ENCODE peak calls at places on chromosomes 16 and 17, in five cellular contexts. U is suprapubic skin, M is prostate gland, T is GM12891, F is esophagus muscularis mucosa. W is an unnamed sample.

GRCh38 chr16:47395733-47396503 is 64.9 kb downstream of the ITFG1 start:
- DNase-seq in U (no peak), M (no peak), T (no peak), F (no peak), W (no peak)

GRCh38 chr16:17328971-17329370 is 141.8 kb downstream of the XYLT1 start:
- DNase-seq in U (no peak), M (peak), T (no peak), F (no peak), W (peak)

GRCh38 chr17:77354721-77355455 is 214.1 kb downstream of the SEC14L1 start:
- DNase-seq in U (peak), M (no peak), T (no peak), F (peak), W (peak)

GRCh38 chr17:60599220-60599619 is 773 bp upstream of the PPM1D start:
- DNase-seq in U (no peak), M (no peak), T (no peak), F (no peak), W (no peak)

GRCh38 chr16:67256701-67257230 is 8.0 kb downstream of the SLC9A5 start:
- DNase-seq in U (no peak), M (no peak), T (no peak), F (no peak), W (peak)

GRCh38 chr17:7987112-7987893 is 15.1 kb upstream of the GUCY2D start:
- DNase-seq in U (no peak), M (no peak), T (no peak), F (peak), W (peak)

GRCh38 chr16:48829361-48829760 is 219.4 kb upstream of the N4BP1 start:
- DNase-seq in U (no peak), M (no peak), T (no peak), F (peak), W (no peak)

GRCh38 chr16:1458336-1458976 is 14.1 kb upstream of the CCDC154 start:
- DNase-seq in U (no peak), M (no peak), T (no peak), F (no peak), W (no peak)

GRCh38 chr17:41835800-41836549 is at the start of gene NT5C3B:
- DNase-seq in U (no peak), M (peak), T (peak), F (no peak), W (peak)

GRCh38 chr16:84413605-84414004 is 45.3 kb downstream of the ATP2C2 start:
- DNase-seq in U (no peak), M (no peak), T (no peak), F (no peak), W (no peak)

GRCh38 chr17:75875182-75875939 is 3.0 kb downstream of the TRIM47 start:
- DNase-seq in U (no peak), M (peak), T (no peak), F (no peak), W (peak)

GRCh38 chr17:75873587-75874322 is 4.6 kb downstream of the TRIM47 start:
- DNase-seq in U (no peak), M (no peak), T (no peak), F (no peak), W (no peak)

GRCh38 chr17:75875940-75876189 is 2.5 kb downstream of the TRIM47 start:
- DNase-seq in U (no peak), M (peak), T (no peak), F (no peak), W (peak)

GRCh38 chr17:75874323-75875181 is 3.8 kb downstream of the TRIM47 start:
- DNase-seq in U (no peak), M (no peak), T (no peak), F (no peak), W (no peak)

DNA sequence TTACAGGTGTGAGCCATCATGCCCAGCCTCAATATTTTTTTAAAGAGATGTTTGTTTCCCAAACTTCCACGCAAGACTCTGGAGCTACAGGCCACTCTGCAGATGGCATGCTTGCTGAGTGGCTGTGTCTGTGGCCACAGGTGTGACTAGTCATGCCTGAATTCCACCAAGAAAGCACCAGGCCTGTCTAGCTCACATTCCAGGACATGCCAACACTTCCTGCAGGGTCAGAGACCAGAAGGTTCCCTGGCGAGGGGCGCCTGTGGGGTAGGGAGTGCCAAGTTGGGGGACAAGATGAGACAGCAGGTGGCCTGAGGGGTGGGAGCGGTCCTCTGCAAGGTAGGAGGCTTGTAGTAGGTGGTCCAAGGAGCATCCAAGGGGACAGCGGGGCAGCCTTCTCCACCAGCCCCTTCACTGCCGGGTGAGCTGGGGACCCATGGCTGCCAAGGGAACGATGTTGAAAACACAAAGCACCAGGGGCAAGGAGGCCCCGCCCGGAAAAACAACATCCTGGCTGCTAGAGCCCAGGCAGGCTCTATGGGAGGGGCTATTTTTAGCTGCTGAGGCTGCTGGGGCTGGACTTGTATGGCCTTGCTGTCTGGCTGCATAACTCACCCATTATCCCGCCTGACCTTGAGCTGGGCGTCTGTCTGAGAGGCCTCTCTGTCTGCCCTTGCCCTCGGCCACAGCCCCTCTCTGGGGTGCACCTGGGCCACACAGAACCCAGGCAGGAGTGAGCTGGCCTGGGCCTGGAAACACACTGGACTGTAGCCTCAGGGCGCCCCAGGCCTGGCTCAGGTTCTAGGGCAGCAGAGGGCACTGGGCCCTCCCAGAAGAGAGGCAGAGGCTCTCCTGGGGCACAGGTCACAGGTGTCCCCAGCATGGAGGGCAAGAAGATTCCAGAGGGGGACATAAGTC is 5.7 kb downstream of the TRIM47 start:
- DNase-seq in U (peak), M (peak), T (no peak), F (peak), W (peak)
- TF ChIP-seq POLR2A in U (no peak), M (peak), T (no peak), F (no peak), W (no peak)

GRCh38 chr17:45284176-45285140 is 22.6 kb upstream of the SPATA32 start:
- DNase-seq in U (peak), M (peak), T (no peak), F (no peak), W (peak)
- TF ChIP-seq POLR2AphosphoS5 in U (no peak), M (peak), T (no peak), F (peak), W (peak)

DNA sequence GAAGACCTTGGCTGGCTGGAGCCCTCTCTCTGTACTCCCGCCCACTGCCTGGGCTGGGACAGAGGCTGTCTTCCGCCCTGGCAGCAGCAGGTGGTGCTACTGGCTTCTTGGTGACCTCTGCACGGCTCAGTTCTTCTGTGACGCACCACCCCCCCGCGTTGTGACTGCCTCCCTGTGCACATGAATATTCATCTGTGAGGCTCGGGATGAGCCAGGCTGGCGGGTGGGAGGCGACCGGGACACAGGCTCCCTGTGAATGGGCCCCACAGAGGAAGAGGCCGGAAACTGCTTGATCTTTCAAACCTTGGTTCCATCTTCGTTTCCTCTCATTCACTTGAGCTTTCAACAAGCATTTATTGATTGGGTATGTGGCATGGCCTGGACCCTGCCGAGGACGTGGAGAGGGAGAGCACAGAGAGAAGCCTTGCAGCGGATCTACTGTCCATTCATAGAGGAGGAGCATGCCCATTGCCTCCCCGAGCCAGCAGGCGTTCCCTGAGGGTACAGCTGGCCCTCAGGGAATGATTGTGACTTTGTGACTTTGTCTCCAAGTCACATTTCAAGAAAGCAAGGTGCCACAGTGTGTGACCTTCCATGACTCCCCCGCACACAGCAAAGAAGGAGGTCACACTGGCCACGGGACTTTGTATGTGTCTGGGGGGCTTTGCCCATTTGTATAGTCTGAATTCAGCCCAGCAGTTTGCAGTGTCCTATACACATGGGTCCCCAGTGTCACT is 45.0 kb downstream of the B9D1 start:
- DNase-seq in U (peak), M (no peak), T (peak), F (no peak), W (peak)
- TF ChIP-seq POLR2A in U (no peak), M (no peak), T (no peak), F (no peak), W (no peak)

DNA sequence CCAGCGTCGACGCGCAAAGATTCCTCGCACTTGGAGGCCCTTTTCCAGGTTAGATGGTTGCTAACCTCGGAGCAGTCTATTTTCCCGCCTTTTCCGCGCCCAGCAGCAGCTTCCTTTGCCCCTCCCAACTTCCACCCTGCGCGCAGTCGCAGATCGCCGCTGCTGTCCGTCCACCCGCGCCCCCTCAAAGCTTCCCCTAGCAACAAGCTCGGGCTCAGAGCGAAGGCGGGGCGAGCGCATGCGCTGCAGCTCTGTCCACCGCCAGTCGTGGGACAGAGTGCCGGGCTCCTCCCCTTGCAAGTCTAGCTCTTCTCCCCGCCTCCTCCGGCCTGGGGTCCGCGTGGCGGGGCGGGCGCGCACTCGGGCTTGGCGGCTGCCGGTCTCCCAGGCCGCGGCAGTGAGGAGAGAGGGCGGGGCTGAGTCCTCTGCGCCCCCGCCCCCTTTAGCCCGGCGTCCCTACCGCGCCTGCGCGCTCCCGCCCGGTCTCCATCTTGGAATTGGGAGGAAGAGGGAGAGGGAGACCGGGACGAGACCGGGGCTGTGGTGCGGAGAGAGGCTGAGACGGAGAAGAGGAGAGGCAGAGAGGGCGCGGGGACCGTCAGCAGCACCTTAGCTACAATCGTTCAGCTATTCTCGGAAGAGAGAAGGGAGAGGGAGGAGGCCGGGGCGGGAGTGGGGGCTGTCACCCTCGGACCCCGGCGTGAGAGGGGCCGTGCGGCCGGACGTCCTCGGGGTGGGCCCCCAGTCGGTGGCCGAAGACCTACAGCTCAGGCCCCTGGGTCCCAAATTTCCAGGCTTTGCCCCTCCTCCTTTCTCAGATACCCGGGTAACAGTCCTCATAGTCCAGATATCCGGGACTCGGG is at the start of gene TAOK2:
- DNase-seq in U (peak), M (peak), T (peak), F (peak), W (peak)
- TF ChIP-seq POLR2AphosphoS5 in U (peak), M (peak), T (peak), F (peak), W (peak)

GRCh38 chr17:81455387-81455786 is 57.2 kb downstream of the ACTG1 start:
- DNase-seq in U (no peak), M (no peak), T (no peak), F (no peak), W (no peak)

GRCh38 chr17:81452551-81452950 is 57.3 kb downstream of the BAHCC1 start:
- DNase-seq in U (no peak), M (no peak), T (no peak), F (no peak), W (no peak)

GRCh38 chr17:81454473-81454872 is 58.1 kb downstream of the ACTG1 start:
- DNase-seq in U (no peak), M (no peak), T (no peak), F (no peak), W (no peak)

GRCh38 chr17:81453049-81453448 is 57.8 kb downstream of the BAHCC1 start:
- DNase-seq in U (no peak), M (no peak), T (no peak), F (no peak), W (no peak)

DNA sequence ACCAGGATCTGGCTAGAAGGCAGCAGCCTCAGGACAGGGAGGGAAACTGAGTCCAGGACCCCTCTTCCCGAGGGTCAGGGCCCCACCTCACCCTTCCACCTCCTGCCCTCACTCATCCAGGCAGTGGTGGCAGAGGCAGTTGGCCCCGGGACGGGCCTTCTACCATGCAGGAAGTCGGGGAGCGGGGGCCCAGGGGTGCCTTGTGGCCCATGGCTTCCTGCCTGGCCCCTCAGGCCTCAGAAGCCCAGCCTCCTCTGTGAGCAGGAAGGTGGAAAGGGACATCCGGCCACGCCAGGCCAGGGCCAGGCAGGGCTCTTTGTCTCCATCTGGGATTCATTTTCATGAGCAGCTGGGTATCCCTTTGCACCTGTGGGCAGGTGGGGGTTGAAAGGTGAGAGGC is 58.5 kb downstream of the BAHCC1 start:
- DNase-seq in U (no peak), M (no peak), T (no peak), F (no peak), W (no peak)
- TF ChIP-seq POLR2A in U (no peak), M (no peak), T (no peak), F (no peak), W (no peak)

GRCh38 chr17:32141690-32142037 is 638 bp upstream of the RHOT1 start:
- DNase-seq in U (no peak), M (no peak), T (no peak), F (no peak), W (no peak)

GRCh38 chr17:32142857-32143524 is 689 bp downstream of the RHOT1 start:
- DNase-seq in U (no peak), M (peak), T (no peak), F (no peak), W (peak)

GRCh38 chr17:32136856-32137255 is 5.4 kb upstream of the RHOT1 start:
- DNase-seq in U (no peak), M (no peak), T (no peak), F (no peak), W (no peak)

GRCh38 chr17:32143525-32143865 is 1.2 kb downstream of the RHOT1 start:
- DNase-seq in U (no peak), M (no peak), T (no peak), F (no peak), W (no peak)

GRCh38 chr17:32142038-32142856 is at the start of gene RHOT1:
- DNase-seq in U (peak), M (peak), T (peak), F (peak), W (peak)
- TF ChIP-seq POLR2AphosphoS5 in U (peak), M (peak), T (no peak), F (peak), W (peak)

GRCh38 chr16:59305850-59306249 is 571.7 kb upstream of the GOT2 start:
- DNase-seq in U (no peak), M (no peak), T (no peak), F (no peak), W (no peak)
- TF ChIP-seq POLR2A in U (no peak), M (no peak), T (no peak), F (no peak), W (no peak)

W was measured in sigmoid colon.